ENCODE peak calls at places on chromosomes 1 and 21, in nine cellular contexts. F is fibroblast of mammary gland, N is kidney, O is endothelial cell, I is AG09309, Y is HFF-Myc, H is body of pancreas, Q is heart left ventricle, M is astrocyte of the spinal cord. D is an unnamed sample.

GRCh38 chr21:22223385-22223784 is 1225.2 kb downstream of the NCAM2 start:
- DNase-seq in F (no peak), N (no peak), O (no peak), I (no peak), Y (no peak), H (no peak), Q (no peak), M (no peak), D (no peak)

GRCh38 chr1:111904478-111905218 is 84.8 kb downstream of the KCND3 start:
- DNase-seq in F (no peak), N (no peak), O (no peak), I (no peak), Y (no peak), H (no peak), Q (peak), M (no peak), D (no peak)

GRCh38 chr1:239870194-239870593 is 221.5 kb upstream of the FMN2 start:
- DNase-seq in F (no peak), N (no peak), O (no peak), I (no peak), Y (no peak), H (no peak), Q (no peak), M (no peak), D (no peak)

GRCh38 chr21:39650306-39650705 is 37.6 kb downstream of the B3GALT5 start:
- DNase-seq in F (no peak), N (no peak), O (no peak), I (no peak), Y (no peak), H (no peak), Q (no peak), M (no peak), D (no peak)

GRCh38 chr1:44826375-44827196 is 16.5 kb downstream of the PTCH2 start:
- DNase-seq in F (peak), N (peak), O (peak), I (no peak), Y (no peak), H (peak), Q (peak), M (no peak), D (no peak)

GRCh38 chr1:6274622-6275139 is 13.8 kb upstream of the GPR153 start:
- DNase-seq in F (no peak), N (no peak), O (no peak), I (no peak), Y (no peak), H (no peak), Q (no peak), M (no peak), D (no peak)

GRCh38 chr1:40980453-40981121 is 1.1 kb downstream of the CTPS1 start:
- DNase-seq in F (peak), N (no peak), O (no peak), I (no peak), Y (no peak), H (peak), Q (peak), M (peak), D (peak)

GRCh38 chr1:53469373-53469772 is 10.2 kb downstream of the DMRTB1 start:
- DNase-seq in F (no peak), N (no peak), O (no peak), I (no peak), Y (no peak), H (no peak), Q (no peak), M (no peak), D (no peak)

GRCh38 chr1:168879906-168880734 is 151.1 kb upstream of the DPT start:
- DNase-seq in F (peak), N (peak), O (no peak), I (no peak), Y (no peak), H (peak), Q (peak), M (no peak), D (no peak)

GRCh38 chr1:15153842-15154479 is 414 bp downstream of the TMEM51 start:
- DNase-seq in F (peak), N (peak), O (peak), I (no peak), Y (no peak), H (peak), Q (peak), M (peak), D (peak)

GRCh38 chr1:151309851-151310323 is 17.3 kb downstream of the PI4KB start:
- DNase-seq in F (peak), N (no peak), O (no peak), I (no peak), Y (no peak), H (no peak), Q (no peak), M (peak), D (no peak)

GRCh38 chr1:200495901-200496300 is 86.1 kb upstream of the ZNF281 start:
- DNase-seq in F (no peak), N (no peak), O (no peak), I (no peak), Y (no peak), H (no peak), Q (no peak), M (no peak), D (no peak)

GRCh38 chr21:43333301-43334062 is 93.4 kb downstream of the SIK1 start:
- DNase-seq in F (peak), N (peak), O (peak), I (peak), Y (peak), H (peak), Q (peak), M (peak), D (peak)

GRCh38 chr1:198373376-198373775 is 167.1 kb downstream of the ATP6V1G3 start:
- DNase-seq in F (peak), N (no peak), O (no peak), I (no peak), Y (no peak), H (no peak), Q (no peak), M (peak), D (no peak)

GRCh38 chr21:20999567-21000169 is 1.5 kb downstream of the NCAM2 start:
- DNase-seq in F (peak), N (no peak), O (peak), I (no peak), Y (peak), H (peak), Q (peak), M (peak), D (no peak)

GRCh38 chr1:248816042-248816851 is 9.5 kb downstream of the SH3BP5L start:
- DNase-seq in F (no peak), N (no peak), O (no peak), I (no peak), Y (no peak), H (no peak), Q (no peak), M (no peak), D (no peak)

GRCh38 chr1:46996659-46997281 is 26.7 kb upstream of the CYP4X1 start:
- DNase-seq in F (peak), N (no peak), O (no peak), I (no peak), Y (no peak), H (no peak), Q (no peak), M (no peak), D (no peak)

GRCh38 chr1:177440821-177441220 is 270.1 kb downstream of the BRINP2 start:
- DNase-seq in F (no peak), N (no peak), O (no peak), I (no peak), Y (no peak), H (no peak), Q (no peak), M (no peak), D (no peak)

GRCh38 chr1:225224287-225224686 is 203.6 kb downstream of the LBR start:
- DNase-seq in F (no peak), N (no peak), O (no peak), I (no peak), Y (no peak), H (no peak), Q (no peak), M (no peak), D (no peak)

GRCh38 chr1:93346472-93346991 is 825 bp downstream of the DR1 start:
- DNase-seq in F (peak), N (no peak), O (peak), I (no peak), Y (no peak), H (no peak), Q (peak), M (peak), D (peak)

GRCh38 chr1:10528066-10529014 is 53.6 kb downstream of the PEX14 start:
- DNase-seq in F (peak), N (no peak), O (no peak), I (no peak), Y (no peak), H (peak), Q (peak), M (peak), D (peak)

GRCh38 chr1:53590104-53590503 is 130.9 kb downstream of the DMRTB1 start:
- DNase-seq in F (no peak), N (no peak), O (no peak), I (no peak), Y (no peak), H (no peak), Q (no peak), M (no peak), D (no peak)

GRCh38 chr1:231020139-231020601 is 19.9 kb downstream of the FAM89A start:
- DNase-seq in F (no peak), N (no peak), O (no peak), I (no peak), Y (peak), H (no peak), Q (no peak), M (no peak), D (no peak)

GRCh38 chr1:95089888-95090287 is 17.1 kb upstream of the ALG14 start:
- DNase-seq in F (no peak), N (no peak), O (no peak), I (no peak), Y (no peak), H (no peak), Q (no peak), M (no peak), D (no peak)

GRCh38 chr1:152036316-152037216 is at the start of gene S100A11:
- DNase-seq in F (peak), N (peak), O (peak), I (no peak), Y (no peak), H (peak), Q (peak), M (peak), D (peak)

GRCh38 chr1:199038188-199038587 is 399.3 kb downstream of the PTPRC start:
- DNase-seq in F (no peak), N (no peak), O (no peak), I (no peak), Y (no peak), H (no peak), Q (no peak), M (no peak), D (no peak)

GRCh38 chr1:44652445-44653106 is 21.7 kb downstream of the TMEM53 start:
- DNase-seq in F (peak), N (peak), O (peak), I (no peak), Y (no peak), H (peak), Q (peak), M (peak), D (peak)

GRCh38 chr1:171210355-171210754 is 25.3 kb downstream of the FMO2 start:
- DNase-seq in F (peak), N (no peak), O (no peak), I (no peak), Y (no peak), H (no peak), Q (peak), M (no peak), D (no peak)

GRCh38 chr1:6958407-6958806 is 173.2 kb downstream of the CAMTA1 start:
- DNase-seq in F (no peak), N (no peak), O (no peak), I (peak), Y (no peak), H (no peak), Q (no peak), M (no peak), D (no peak)

GRCh38 chr1:166980818-166981217 is 5.5 kb upstream of the ILDR2 start:
- DNase-seq in F (no peak), N (no peak), O (no peak), I (no peak), Y (no peak), H (no peak), Q (no peak), M (no peak), D (no peak)

GRCh38 chr1:37037675-37038074 is 3.4 kb upstream of the GRIK3 start:
- DNase-seq in F (no peak), N (no peak), O (no peak), I (no peak), Y (no peak), H (no peak), Q (no peak), M (no peak), D (no peak)

GRCh38 chr1:92081031-92081430 is 886 bp downstream of the BTBD8 start:
- DNase-seq in F (no peak), N (no peak), O (no peak), I (no peak), Y (no peak), H (no peak), Q (no peak), M (no peak), D (no peak)

GRCh38 chr1:159076753-159077656 is at the start of gene AIM2:
- DNase-seq in F (peak), N (no peak), O (no peak), I (peak), Y (peak), H (no peak), Q (no peak), M (no peak), D (no peak)

GRCh38 chr1:46152021-46152420 is 19.6 kb upstream of the PIK3R3 start:
- DNase-seq in F (peak), N (no peak), O (no peak), I (peak), Y (no peak), H (no peak), Q (no peak), M (peak), D (no peak)

GRCh38 chr1:201272838-201273237 is 10.5 kb upstream of the PKP1 start:
- DNase-seq in F (no peak), N (peak), O (no peak), I (no peak), Y (no peak), H (no peak), Q (no peak), M (no peak), D (no peak)

GRCh38 chr1:66349277-66349676 is 184.7 kb upstream of the SGIP1 start:
- DNase-seq in F (peak), N (no peak), O (no peak), I (no peak), Y (no peak), H (no peak), Q (no peak), M (no peak), D (no peak)

GRCh38 chr1:66343569-66344325 is 190.2 kb upstream of the SGIP1 start:
- DNase-seq in F (peak), N (no peak), O (no peak), I (no peak), Y (no peak), H (no peak), Q (no peak), M (no peak), D (no peak)

GRCh38 chr1:66346873-66347272 is 187.1 kb upstream of the SGIP1 start:
- DNase-seq in F (no peak), N (no peak), O (no peak), I (no peak), Y (no peak), H (no peak), Q (no peak), M (no peak), D (no peak)

GRCh38 chr1:66342707-66343106 is 191.2 kb upstream of the SGIP1 start:
- DNase-seq in F (no peak), N (no peak), O (no peak), I (no peak), Y (no peak), H (no peak), Q (no peak), M (no peak), D (no peak)

GRCh38 chr1:66346057-66346795 is 187.7 kb upstream of the SGIP1 start:
- DNase-seq in F (no peak), N (no peak), O (no peak), I (no peak), Y (no peak), H (no peak), Q (no peak), M (no peak), D (no peak)
- TF ChIP-seq CTCF in F (no peak), N (no peak), O (no peak), I (no peak), Y (no peak), H (no peak), Q (no peak), M (no peak), D (no peak)

GRCh38 chr1:191831572-191831971 is 326.7 kb upstream of the RGS18 start:
- DNase-seq in F (no peak), N (no peak), O (no peak), I (no peak), Y (no peak), H (no peak), Q (no peak), M (peak), D (no peak)
- TF ChIP-seq CTCF in F (no peak), N (no peak), O (no peak), I (no peak), Y (no peak), H (no peak), Q (no peak), M (no peak), D (no peak)

GRCh38 chr1:186435336-186435735 is 25.6 kb downstream of the PDC start:
- DNase-seq in F (peak), N (no peak), O (no peak), I (no peak), Y (no peak), H (no peak), Q (no peak), M (no peak), D (no peak)

GRCh38 chr1:186440584-186440983 is 20.3 kb downstream of the PDC start:
- DNase-seq in F (no peak), N (no peak), O (no peak), I (no peak), Y (no peak), H (no peak), Q (no peak), M (peak), D (no peak)

GRCh38 chr1:186443638-186444037 is 17.3 kb downstream of the PDC start:
- DNase-seq in F (no peak), N (no peak), O (no peak), I (no peak), Y (no peak), H (no peak), Q (no peak), M (no peak), D (no peak)

GRCh38 chr1:186442651-186443114 is 18.2 kb downstream of the PDC start:
- DNase-seq in F (peak), N (no peak), O (no peak), I (peak), Y (no peak), H (no peak), Q (no peak), M (peak), D (no peak)

DNA sequence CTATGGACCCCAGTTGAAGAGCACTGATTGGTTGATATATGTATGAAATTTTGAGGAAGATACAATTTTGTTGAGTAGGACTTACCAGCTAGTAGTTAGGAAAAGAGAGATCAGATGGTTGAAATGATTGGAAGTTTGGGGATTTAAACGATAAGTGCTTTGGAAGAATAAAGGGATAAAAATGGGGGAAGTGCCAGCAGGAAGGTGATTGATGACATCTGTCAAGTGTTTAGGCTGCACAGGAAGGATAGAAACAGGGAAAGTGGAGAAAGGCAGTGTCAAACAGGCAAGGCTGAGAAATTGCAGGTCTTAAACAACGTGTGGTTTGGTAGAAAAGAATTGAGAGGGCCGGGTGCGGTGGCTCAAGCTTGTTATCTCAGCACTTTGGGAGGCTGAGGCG is 22.3 kb downstream of the PDC start:
- DNase-seq in F (no peak), N (no peak), O (no peak), I (no peak), Y (no peak), H (no peak), Q (no peak), M (no peak), D (no peak)
- TF ChIP-seq CTCF in F (no peak), N (no peak), O (no peak), I (no peak), Y (no peak), H (no peak), Q (no peak), M (no peak), D (no peak)

GRCh38 chr1:208043690-208044089 is 132.8 kb upstream of the CD34 start:
- DNase-seq in F (no peak), N (no peak), O (no peak), I (no peak), Y (no peak), H (peak), Q (no peak), M (no peak), D (no peak)

GRCh38 chr1:208044568-208045241 is 133.8 kb upstream of the CD34 start:
- DNase-seq in F (no peak), N (no peak), O (no peak), I (no peak), Y (no peak), H (peak), Q (no peak), M (no peak), D (no peak)

GRCh38 chr1:208047975-208048374 is 137.1 kb upstream of the CD34 start:
- DNase-seq in F (no peak), N (no peak), O (no peak), I (no peak), Y (no peak), H (peak), Q (no peak), M (peak), D (no peak)

GRCh38 chr1:208047476-208047934 is 136.6 kb upstream of the CD34 start:
- DNase-seq in F (peak), N (peak), O (no peak), I (no peak), Y (no peak), H (peak), Q (peak), M (peak), D (no peak)

DNA sequence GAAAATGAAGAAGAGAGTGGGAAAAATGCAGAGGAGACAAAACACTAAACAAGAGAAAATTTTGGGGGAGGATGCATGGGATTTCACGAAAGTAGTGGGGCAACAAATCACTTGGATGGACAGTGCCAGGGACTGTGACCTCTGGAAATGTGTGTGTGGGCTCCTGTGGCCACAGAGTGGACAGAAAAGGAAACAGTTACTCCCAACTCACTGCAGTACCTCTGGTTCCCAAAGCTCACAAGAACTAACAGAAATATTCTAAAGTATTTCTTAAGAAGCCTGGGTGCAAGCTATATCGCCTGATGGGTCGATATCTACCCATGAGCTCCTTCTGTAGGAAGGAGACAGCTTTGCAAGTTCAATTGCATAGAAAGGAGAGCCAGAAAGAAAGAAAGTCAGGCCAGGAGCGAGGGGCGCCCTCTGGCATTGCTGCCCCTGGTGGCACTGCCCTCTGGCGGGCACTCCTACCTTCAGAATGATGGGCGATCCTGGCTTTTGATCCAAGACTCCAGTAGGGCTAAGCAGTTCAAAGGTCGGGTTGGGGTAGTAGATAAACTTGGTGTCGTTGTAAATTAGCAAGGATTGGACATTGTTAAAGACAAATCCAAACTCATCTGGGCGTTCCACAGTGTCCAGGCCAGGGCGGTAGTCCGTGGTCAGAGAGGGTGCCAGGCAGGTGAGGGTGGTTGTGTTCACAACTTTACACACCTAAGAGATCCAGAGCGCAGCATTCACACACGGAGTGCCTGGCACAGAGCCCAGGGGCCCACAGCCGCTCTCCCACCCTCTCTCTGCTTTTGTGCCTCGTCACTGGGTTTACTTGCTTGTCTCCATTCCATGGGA is 134.7 kb upstream of the CD34 start:
- DNase-seq in F (no peak), N (no peak), O (no peak), I (no peak), Y (no peak), H (peak), Q (no peak), M (no peak), D (peak)
- TF ChIP-seq CTCF in F (no peak), N (peak), O (no peak), I (no peak), Y (no peak), H (peak), Q (no peak), M (peak), D (peak)

GRCh38 chr1:90000934-90001676 is 6.2 kb downstream of the ZNF326 start:
- DNase-seq in F (no peak), N (no peak), O (no peak), I (no peak), Y (no peak), H (no peak), Q (no peak), M (no peak), D (no peak)
- TF ChIP-seq CTCF in F (no peak), N (no peak), O (no peak), I (no peak), Y (no peak), H (no peak), Q (no peak), M (no peak), D (no peak)

D was measured in Calu3.